ENCODE peak calls at places on chromosomes 6 and 20, in six cellular contexts. One of them, this sample, is unnamed.

GRCh38 chr20:61719691-61720347 is 345.9 kb downstream of the TAF4 start:
- DNase-seq in thoracic aorta: no peak
- DNase-seq in CD4-positive, alpha-beta T cell: peak
- DNase-seq in NCI-H1092: no peak
- DNase-seq in hypothalamus: no peak
- DNase-seq in psoas muscle: no peak
- DNase-seq in this sample: no peak

GRCh38 chr6:140281236-140281635 is 906.8 kb upstream of the CITED2 start:
- DNase-seq in CD4-positive, alpha-beta T cell: no peak
- DNase-seq in thoracic aorta: no peak
- DNase-seq in psoas muscle: no peak
- DNase-seq in hypothalamus: no peak
- DNase-seq in NCI-H1092: no peak
- DNase-seq in this sample: no peak

GRCh38 chr6:39917981-39918380 is 16.3 kb downstream of the MOCS1 start:
- DNase-seq in NCI-H1092: no peak
- DNase-seq in CD4-positive, alpha-beta T cell: no peak
- DNase-seq in thoracic aorta: no peak
- DNase-seq in psoas muscle: no peak
- DNase-seq in hypothalamus: no peak
- DNase-seq in this sample: no peak

GRCh38 chr6:72238021-72238420 is 351.7 kb downstream of the RIMS1 start:
- DNase-seq in CD4-positive, alpha-beta T cell: no peak
- DNase-seq in thoracic aorta: no peak
- DNase-seq in hypothalamus: no peak
- DNase-seq in psoas muscle: no peak
- DNase-seq in NCI-H1092: no peak
- DNase-seq in this sample: no peak

GRCh38 chr20:40980106-40980827 is 48.4 kb upstream of the TOP1 start:
- DNase-seq in hypothalamus: no peak
- DNase-seq in NCI-H1092: no peak
- DNase-seq in psoas muscle: no peak
- DNase-seq in CD4-positive, alpha-beta T cell: no peak
- DNase-seq in thoracic aorta: no peak
- DNase-seq in this sample: no peak

GRCh38 chr6:132300323-132300949 is 100.8 kb downstream of the MOXD1 start:
- DNase-seq in psoas muscle: no peak
- DNase-seq in hypothalamus: no peak
- DNase-seq in CD4-positive, alpha-beta T cell: no peak
- DNase-seq in thoracic aorta: no peak
- DNase-seq in NCI-H1092: no peak
- DNase-seq in this sample: peak

GRCh38 chr20:50710492-50711063 is 19.2 kb upstream of the RIPOR3 start:
- DNase-seq in thoracic aorta: no peak
- DNase-seq in NCI-H1092: no peak
- DNase-seq in CD4-positive, alpha-beta T cell: no peak
- DNase-seq in psoas muscle: no peak
- DNase-seq in hypothalamus: no peak
- DNase-seq in this sample: no peak

GRCh38 chr6:125267806-125268523 is 33.8 kb downstream of the HDDC2 start:
- DNase-seq in hypothalamus: no peak
- DNase-seq in CD4-positive, alpha-beta T cell: no peak
- DNase-seq in thoracic aorta: no peak
- DNase-seq in psoas muscle: no peak
- DNase-seq in NCI-H1092: no peak
- DNase-seq in this sample: no peak

GRCh38 chr6:156777866-156778614 is 862 bp downstream of the ARID1B start:
- DNase-seq in hypothalamus: peak
- DNase-seq in psoas muscle: peak
- DNase-seq in CD4-positive, alpha-beta T cell: peak
- DNase-seq in thoracic aorta: no peak
- DNase-seq in NCI-H1092: no peak
- DNase-seq in this sample: no peak